ENCODE peak calls at places on chromosome 1, in five cellular contexts. B, N, G, L and R are unnamed samples.
A peak's percentile ranks its signal among the peaks of the same experiment; 100 is the strongest.

GRCh38 chr1:205481629-205482071 is 22.8 kb upstream of the CDK18 start:
- DNase-seq in L (no peak), N (no peak), B (peak; percentile 35), G (no peak), R (no peak)

GRCh38 chr1:15500184-15500958 is 23.6 kb downstream of the CASP9 start:
- DNase-seq in L (no peak), G (no peak), N (no peak), B (no peak), R (no peak)

GRCh38 chr1:36625959-36626337 is 143.2 kb upstream of the CSF3R start:
- DNase-seq in L (no peak), B (no peak), G (no peak), N (no peak), R (no peak)

GRCh38 chr1:911875-912739 is 11.6 kb upstream of the SAMD11 start:
- DNase-seq in N (no peak), B (no peak), L (no peak), G (no peak), R (no peak)

GRCh38 chr1:184953600-184954219 is 20.6 kb downstream of the NIBAN1 start:
- DNase-seq in G (no peak), L (no peak), B (no peak), N (no peak), R (peak; percentile 61)

GRCh38 chr1:8711161-8711560 is 106.3 kb downstream of the RERE start:
- DNase-seq in G (no peak), L (no peak), B (no peak), N (no peak), R (no peak)

GRCh38 chr1:119367332-119368124 is 1.1 kb upstream of the HAO2 start:
- DNase-seq in L (no peak), N (no peak), G (peak; percentile 63), B (no peak), R (peak; percentile 46)

GRCh38 chr1:204989266-204990058 is 53.5 kb upstream of the CNTN2 start:
- DNase-seq in N (peak; percentile 71), B (peak; percentile 58), L (peak; percentile 38), G (peak; percentile 95), R (peak; percentile 56)

GRCh38 chr1:172345077-172345476 is 75.4 kb upstream of the C1orf105 start:
- DNase-seq in L (no peak), N (no peak), B (no peak), G (no peak), R (no peak)

GRCh38 chr1:1440941-1441888 is 5.7 kb downstream of the VWA1 start:
- DNase-seq in L (no peak), G (peak; percentile 83), N (peak; percentile 93), B (peak; percentile 72), R (no peak)

GRCh38 chr1:64155285-64155684 is 48.1 kb upstream of the UBE2U start:
- DNase-seq in L (no peak), B (no peak), G (no peak), N (no peak), R (no peak)

GRCh38 chr1:7230121-7230895 is 445.1 kb downstream of the CAMTA1 start:
- DNase-seq in N (no peak), B (no peak), L (no peak), G (no peak), R (no peak)

GRCh38 chr1:88731475-88731874 is 47.4 kb downstream of the PKN2 start:
- DNase-seq in N (no peak), L (no peak), G (no peak), B (no peak), R (peak; percentile 92)

GRCh38 chr1:162404550-162405160 is 7.3 kb downstream of the SH2D1B start:
- DNase-seq in B (no peak), G (no peak), L (no peak), N (no peak), R (peak; percentile 54)

GRCh38 chr1:210233495-210234253 is 1.1 kb downstream of the SERTAD4 start:
- DNase-seq in G (peak; percentile 54), L (peak; percentile 61), B (no peak), N (no peak), R (peak; percentile 83)

GRCh38 chr1:65309317-65310077 is at the start of gene DNAJC6:
- DNase-seq in G (peak; percentile 93), L (peak; percentile 24), B (peak; percentile 48), N (peak; percentile 36), R (peak; percentile 78)

GRCh38 chr1:177969825-177970371 is at the start of gene SEC16B:
- DNase-seq in N (no peak), L (no peak), G (no peak), B (no peak), R (no peak)

GRCh38 chr1:181430015-181430657 is 53.2 kb upstream of the CACNA1E start:
- DNase-seq in N (no peak), L (no peak), G (no peak), B (no peak), R (no peak)

GRCh38 chr1:173507847-173508209 is 30.7 kb downstream of the PRDX6 start:
- DNase-seq in B (no peak), G (no peak), L (no peak), N (no peak), R (no peak)

GRCh38 chr1:9687120-9687875 is 35.8 kb downstream of the PIK3CD start:
- DNase-seq in G (peak; percentile 76), N (no peak), B (peak; percentile 75), L (no peak), R (peak; percentile 81)

GRCh38 chr1:230306158-230306557 is 120.0 kb downstream of the PGBD5 start:
- DNase-seq in G (no peak), N (peak; percentile 41), L (no peak), B (no peak), R (no peak)

GRCh38 chr1:9195651-9196050 is 38.9 kb upstream of the H6PD start:
- DNase-seq in N (no peak), G (no peak), L (no peak), B (no peak), R (no peak)

GRCh38 chr1:24516506-24516905 is 13.9 kb downstream of the RCAN3 start:
- DNase-seq in G (no peak), N (no peak), L (no peak), B (no peak), R (no peak)

GRCh38 chr1:151143057-151143435 is 3.4 kb downstream of the SEMA6C start:
- DNase-seq in B (no peak), L (no peak), G (no peak), N (no peak), R (no peak)

GRCh38 chr1:3624194-3625136 is at the start of gene TPRG1L:
- DNase-seq in G (peak; percentile 99), N (peak; percentile 100), L (peak; percentile 94), B (peak; percentile 99), R (peak; percentile 95)